ENCODE peak calls at places on chromosomes 3 and 15, in seven cellular contexts. C is right lobe of liver, T is cardiac muscle cell, O is IMR-90, S is neuronal stem cell, X is SJSA1, U is tibial nerve. Y is an unnamed sample. For H3K27me3 and H3K4me1, the result is how much of the 10 kb centered on the place peaks cover.

GRCh38 chr3:43071313-43071893 is 34.5 kb downstream of the POMGNT2 start:
- DNase-seq in C (no peak), U (no peak), O (no peak), X (no peak), T (no peak), S (no peak), Y (peak)

GRCh38 chr3:52532838-52533622 is 627 bp downstream of the NT5DC2 start:
- DNase-seq in X (peak), C (peak), T (peak), U (no peak), S (peak), O (no peak), Y (peak)

GRCh38 chr3:100269410-100270217 is 8.8 kb downstream of the TBC1D23 start:
- DNase-seq in C (no peak), T (no peak), O (peak), U (no peak), S (no peak), X (peak), Y (peak)

GRCh38 chr3:56025316-56025715 is 443.0 kb downstream of the ERC2 start:
- DNase-seq in X (no peak), O (no peak), T (peak), S (no peak), U (no peak), C (no peak), Y (no peak)

GRCh38 chr15:101394056-101394630 is 95.4 kb downstream of the PCSK6 start:
- DNase-seq in T (no peak), S (no peak), O (no peak), C (no peak), X (no peak), U (no peak), Y (no peak)

GRCh38 chr3:147760998-147761397 is 351.8 kb downstream of the ZIC1 start:
- DNase-seq in X (no peak), T (peak), U (peak), C (no peak), O (no peak), S (no peak), Y (no peak)

GRCh38 chr3:196138464-196138863 is 56.6 kb upstream of the TFRC start:
- DNase-seq in C (no peak), U (no peak), S (no peak), O (peak), T (no peak), X (no peak), Y (no peak)

GRCh38 chr3:115838786-115839185 is 215.5 kb downstream of the GAP43 start:
- DNase-seq in S (no peak), O (no peak), U (no peak), X (no peak), T (no peak), C (no peak), Y (no peak)

GRCh38 chr3:191543018-191543417 is 82.1 kb downstream of the PYDC2 start:
- DNase-seq in C (no peak), U (no peak), T (no peak), S (no peak), X (no peak), O (no peak), Y (no peak)

GRCh38 chr3:55860040-55860439 is 372.9 kb upstream of the WNT5A start:
- DNase-seq in U (no peak), C (no peak), O (peak), S (no peak), T (no peak), X (no peak), Y (no peak)

GRCh38 chr3:58994746-58995330 is 55.0 kb downstream of the CFAP20DC start:
- DNase-seq in C (no peak), U (peak), S (peak), T (peak), X (peak), O (peak), Y (peak)

GRCh38 chr3:57382933-57383332 is 90.4 kb upstream of the ASB14 start:
- DNase-seq in T (no peak), U (no peak), O (peak), X (no peak), S (no peak), C (no peak), Y (peak)

GRCh38 chr3:51668756-51669155 is 2.3 kb upstream of the TEX264 start:
- DNase-seq in O (peak), U (no peak), X (no peak), S (no peak), C (no peak), T (no peak), Y (no peak)

GRCh38 chr15:39789736-39790135 is 7.1 kb upstream of the FSIP1 start:
- DNase-seq in C (no peak), T (no peak), O (peak), X (no peak), U (no peak), S (no peak), Y (no peak)

GRCh38 chr3:140434261-140434905 is 243.5 kb upstream of the TRIM42 start:
- DNase-seq in C (no peak), O (no peak), S (no peak), X (no peak), T (no peak), U (no peak), Y (no peak)

GRCh38 chr15:41928100-41928499 is 34.2 kb upstream of the SPTBN5 start:
- DNase-seq in X (peak), T (no peak), O (no peak), S (no peak), C (no peak), U (no peak), Y (peak)

GRCh38 chr3:44077267-44077666 is 164.4 kb upstream of the TOPAZ1 start:
- DNase-seq in T (no peak), X (no peak), U (no peak), S (no peak), O (no peak), C (no peak), Y (no peak)

GRCh38 chr3:127534564-127534963 is 56.0 kb downstream of the TPRA1 start:
- DNase-seq in C (no peak), O (no peak), T (no peak), S (no peak), X (no peak), U (no peak), Y (no peak)

DNA sequence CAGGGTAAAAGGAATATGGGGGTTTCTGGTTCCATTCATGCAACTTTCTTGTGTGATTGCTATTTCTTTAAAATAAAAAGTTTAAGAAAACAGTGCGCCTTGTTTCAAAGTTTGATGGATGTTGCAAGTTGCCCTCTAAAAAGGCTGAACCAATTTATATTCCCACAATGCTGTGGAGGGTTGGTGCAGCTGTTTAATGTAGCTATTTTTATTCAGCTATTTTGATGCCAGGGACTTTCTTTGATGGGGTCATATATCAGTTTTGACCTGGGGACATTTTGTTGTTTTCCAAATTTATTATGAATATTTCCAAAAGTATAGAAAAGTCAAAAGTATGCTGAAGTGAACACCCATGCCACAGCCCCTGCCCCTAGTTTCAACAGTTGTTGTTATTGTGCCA is 20.5 kb downstream of the EPHB1 start:
- DNase-seq in T (no peak), C (no peak), S (no peak), X (no peak), U (no peak), O (no peak), Y (no peak)
- H3K27me3 ChIP-seq in T (under half), C (under half), S (under half), X (under half), U (under half), O (under half), Y (under half)

DNA sequence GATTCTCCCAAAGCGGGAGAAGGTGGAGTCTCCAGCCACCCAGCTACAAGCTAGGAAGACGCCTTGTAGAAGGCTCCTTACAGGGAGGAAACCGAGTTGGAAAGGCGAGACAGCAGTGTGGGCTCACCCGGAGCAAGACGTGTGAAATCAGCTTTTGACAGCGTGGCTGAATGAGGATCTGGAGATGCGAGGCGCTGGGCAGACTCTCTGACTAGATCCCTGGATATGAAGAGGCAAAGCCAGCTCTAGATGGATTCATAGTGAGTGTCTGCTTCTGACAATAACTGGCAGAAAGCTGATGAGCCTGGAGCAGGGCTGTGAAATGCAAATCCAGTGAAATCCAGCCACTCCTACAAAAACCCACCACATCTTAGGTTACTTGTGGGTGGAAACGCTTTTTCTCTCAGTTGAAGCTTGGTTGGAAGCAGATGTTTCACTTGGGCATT is 41.0 kb downstream of the GOLGA6A start:
- DNase-seq in S (no peak), O (no peak), U (no peak), T (no peak), C (no peak), X (no peak), Y (no peak)
- H3K4me1 ChIP-seq in S (under half), O (under half), U (under half), T (under half), C (under half), X (half or more), Y (under half)

GRCh38 chr15:67825880-67826716 is 789 bp downstream of the SKOR1 start:
- DNase-seq in T (no peak), S (no peak), X (no peak), U (no peak), C (peak), O (no peak), Y (no peak)
- H3K27me3 ChIP-seq in T (half or more), S (half or more), X (half or more), U (under half), C (half or more), O (half or more), Y (under half)

GRCh38 chr3:38459499-38460048 is 5.9 kb downstream of the ACVR2B start:
- DNase-seq in U (no peak), O (no peak), S (no peak), C (no peak), T (no peak), X (no peak), Y (no peak)

GRCh38 chr3:38458796-38459498 is 5.3 kb downstream of the ACVR2B start:
- DNase-seq in C (peak), O (peak), X (no peak), S (no peak), U (no peak), T (no peak), Y (peak)

GRCh38 chr3:38460377-38461085 is 6.8 kb downstream of the ACVR2B start:
- DNase-seq in X (no peak), T (peak), C (no peak), U (no peak), S (no peak), O (no peak), Y (no peak)

GRCh38 chr3:38457111-38458003 is 3.7 kb downstream of the ACVR2B start:
- DNase-seq in O (peak), C (no peak), T (no peak), U (no peak), X (no peak), S (no peak), Y (no peak)

GRCh38 chr3:38461086-38461390 is 7.3 kb downstream of the ACVR2B start:
- DNase-seq in C (no peak), U (no peak), O (no peak), T (no peak), X (no peak), S (no peak), Y (no peak)
- H3K4me1 ChIP-seq in C (under half), U (under half), O (under half), T (under half), X (under half), S (under half), Y (under half)